ENCODE peak calls at places on chromosomes 6 and 20, in seven cellular contexts. One of them, this sample, is unnamed. For H3K9me3, the result is how much of the 10 kb centered on the place peaks cover.

GRCh38 chr20:39395478-39396291 is 433.5 kb downstream of the DHX35 start:
- DNase-seq in psoas muscle: no peak
- DNase-seq in pancreas: no peak
- DNase-seq in stomach: no peak
- DNase-seq in neural progenitor cell: peak
- DNase-seq in mesenchymal stem cell: no peak
- DNase-seq in lower lobe of right lung: peak
- DNase-seq in this sample: no peak

GRCh38 chr20:22578221-22579118 is 5.9 kb downstream of the FOXA2 start:
- DNase-seq in stomach: peak
- DNase-seq in mesenchymal stem cell: no peak
- DNase-seq in pancreas: peak
- DNase-seq in psoas muscle: no peak
- DNase-seq in neural progenitor cell: peak
- DNase-seq in lower lobe of right lung: peak
- DNase-seq in this sample: no peak

GRCh38 chr20:6744805-6745204 is 22.7 kb upstream of the BMP2 start:
- DNase-seq in neural progenitor cell: no peak
- DNase-seq in psoas muscle: no peak
- DNase-seq in mesenchymal stem cell: no peak
- DNase-seq in stomach: no peak
- DNase-seq in pancreas: no peak
- DNase-seq in lower lobe of right lung: no peak
- DNase-seq in this sample: no peak

GRCh38 chr6:7414811-7415210 is 25.2 kb downstream of the RIOK1 start:
- DNase-seq in lower lobe of right lung: no peak
- DNase-seq in pancreas: no peak
- DNase-seq in psoas muscle: no peak
- DNase-seq in neural progenitor cell: no peak
- DNase-seq in stomach: no peak
- DNase-seq in mesenchymal stem cell: peak
- DNase-seq in this sample: peak

GRCh38 chr6:141988954-141989705 is 143.6 kb upstream of the GJE1 start:
- DNase-seq in mesenchymal stem cell: peak
- DNase-seq in stomach: no peak
- DNase-seq in psoas muscle: no peak
- DNase-seq in pancreas: no peak
- DNase-seq in neural progenitor cell: peak
- DNase-seq in lower lobe of right lung: no peak
- DNase-seq in this sample: peak

GRCh38 chr20:37356387-37356786 is 10.4 kb downstream of the SRC start:
- DNase-seq in mesenchymal stem cell: no peak
- DNase-seq in psoas muscle: peak
- DNase-seq in pancreas: no peak
- DNase-seq in stomach: peak
- DNase-seq in lower lobe of right lung: peak
- DNase-seq in neural progenitor cell: no peak
- DNase-seq in this sample: no peak

GRCh38 chr20:10784337-10785183 is 110.8 kb upstream of the JAG1 start:
- DNase-seq in psoas muscle: no peak
- DNase-seq in lower lobe of right lung: no peak
- DNase-seq in neural progenitor cell: no peak
- DNase-seq in stomach: no peak
- DNase-seq in mesenchymal stem cell: peak
- DNase-seq in pancreas: peak
- DNase-seq in this sample: no peak

GRCh38 chr6:144460224-144461095 is 175.3 kb downstream of the UTRN start:
- DNase-seq in neural progenitor cell: no peak
- DNase-seq in psoas muscle: no peak
- DNase-seq in stomach: no peak
- DNase-seq in mesenchymal stem cell: no peak
- DNase-seq in lower lobe of right lung: no peak
- DNase-seq in pancreas: no peak
- DNase-seq in this sample: no peak

GRCh38 chr6:100176321-100176950 is 182.4 kb upstream of the MCHR2 start:
- DNase-seq in stomach: no peak
- DNase-seq in pancreas: no peak
- DNase-seq in lower lobe of right lung: no peak
- DNase-seq in mesenchymal stem cell: peak
- DNase-seq in psoas muscle: no peak
- DNase-seq in neural progenitor cell: peak
- DNase-seq in this sample: peak

GRCh38 chr20:46128310-46129151 is 10.4 kb downstream of the CD40 start:
- DNase-seq in lower lobe of right lung: no peak
- DNase-seq in neural progenitor cell: peak
- DNase-seq in pancreas: no peak
- DNase-seq in stomach: peak
- DNase-seq in psoas muscle: peak
- DNase-seq in mesenchymal stem cell: peak
- DNase-seq in this sample: no peak

GRCh38 chr20:9949563-9949962 is 85.2 kb upstream of the ANKEF1 start:
- DNase-seq in mesenchymal stem cell: no peak
- DNase-seq in neural progenitor cell: no peak
- DNase-seq in lower lobe of right lung: no peak
- DNase-seq in psoas muscle: no peak
- DNase-seq in pancreas: no peak
- DNase-seq in stomach: no peak
- DNase-seq in this sample: no peak

GRCh38 chr6:18432180-18432579 is 45.0 kb downstream of the RNF144B start:
- DNase-seq in pancreas: no peak
- DNase-seq in psoas muscle: no peak
- DNase-seq in neural progenitor cell: no peak
- DNase-seq in mesenchymal stem cell: peak
- DNase-seq in stomach: no peak
- DNase-seq in lower lobe of right lung: no peak
- DNase-seq in this sample: peak

GRCh38 chr6:11329841-11330765 is 97.6 kb upstream of the NEDD9 start:
- DNase-seq in lower lobe of right lung: no peak
- DNase-seq in psoas muscle: no peak
- DNase-seq in mesenchymal stem cell: no peak
- DNase-seq in neural progenitor cell: no peak
- DNase-seq in pancreas: no peak
- DNase-seq in stomach: no peak
- DNase-seq in this sample: no peak

GRCh38 chr6:155041781-155042279 is 46.7 kb downstream of the TIAM2 start:
- DNase-seq in stomach: no peak
- DNase-seq in neural progenitor cell: no peak
- DNase-seq in mesenchymal stem cell: no peak
- DNase-seq in pancreas: no peak
- DNase-seq in lower lobe of right lung: no peak
- DNase-seq in psoas muscle: no peak
- DNase-seq in this sample: no peak

GRCh38 chr6:163284151-163284550 is 130.4 kb upstream of the QKI start:
- DNase-seq in lower lobe of right lung: no peak
- DNase-seq in psoas muscle: no peak
- DNase-seq in pancreas: no peak
- DNase-seq in stomach: no peak
- DNase-seq in neural progenitor cell: no peak
- DNase-seq in mesenchymal stem cell: peak
- DNase-seq in this sample: no peak

GRCh38 chr20:50012282-50013263 is 29.8 kb downstream of the SNAI1 start:
- DNase-seq in stomach: no peak
- DNase-seq in neural progenitor cell: no peak
- DNase-seq in mesenchymal stem cell: no peak
- DNase-seq in lower lobe of right lung: no peak
- DNase-seq in pancreas: no peak
- DNase-seq in psoas muscle: no peak
- DNase-seq in this sample: no peak

GRCh38 chr6:137313928-137314855 is 95.0 kb upstream of the IFNGR1 start:
- DNase-seq in mesenchymal stem cell: peak
- DNase-seq in pancreas: peak
- DNase-seq in neural progenitor cell: peak
- DNase-seq in lower lobe of right lung: peak
- DNase-seq in stomach: peak
- DNase-seq in psoas muscle: peak
- DNase-seq in this sample: peak

GRCh38 chr6:43807228-43808061 is 37.4 kb downstream of the VEGFA start:
- DNase-seq in stomach: no peak
- DNase-seq in psoas muscle: peak
- DNase-seq in lower lobe of right lung: peak
- DNase-seq in mesenchymal stem cell: peak
- DNase-seq in neural progenitor cell: peak
- DNase-seq in pancreas: peak
- DNase-seq in this sample: no peak

GRCh38 chr6:158322724-158323560 is 10.7 kb downstream of the TULP4 start:
- DNase-seq in psoas muscle: no peak
- DNase-seq in pancreas: no peak
- DNase-seq in mesenchymal stem cell: peak
- DNase-seq in neural progenitor cell: no peak
- DNase-seq in lower lobe of right lung: no peak
- DNase-seq in stomach: no peak
- DNase-seq in this sample: no peak

GRCh38 chr20:51469578-51470520 is 72.7 kb downstream of the NFATC2 start:
- DNase-seq in psoas muscle: no peak
- DNase-seq in mesenchymal stem cell: no peak
- DNase-seq in neural progenitor cell: no peak
- DNase-seq in stomach: no peak
- DNase-seq in pancreas: no peak
- DNase-seq in lower lobe of right lung: no peak
- DNase-seq in this sample: no peak

GRCh38 chr20:62120990-62121775 is 1.1 kb upstream of the LSM14B start:
- DNase-seq in lower lobe of right lung: no peak
- DNase-seq in mesenchymal stem cell: peak
- DNase-seq in stomach: no peak
- DNase-seq in pancreas: no peak
- DNase-seq in psoas muscle: peak
- DNase-seq in neural progenitor cell: peak
- DNase-seq in this sample: no peak

GRCh38 chr6:135025775-135026174 is 28.8 kb downstream of the HBS1L start:
- DNase-seq in lower lobe of right lung: no peak
- DNase-seq in stomach: no peak
- DNase-seq in neural progenitor cell: peak
- DNase-seq in mesenchymal stem cell: no peak
- DNase-seq in pancreas: no peak
- DNase-seq in psoas muscle: no peak
- DNase-seq in this sample: no peak

GRCh38 chr6:134211297-134211696 is 106.6 kb downstream of the SGK1 start:
- DNase-seq in neural progenitor cell: no peak
- DNase-seq in mesenchymal stem cell: no peak
- DNase-seq in psoas muscle: no peak
- DNase-seq in stomach: no peak
- DNase-seq in lower lobe of right lung: no peak
- DNase-seq in pancreas: no peak
- DNase-seq in this sample: no peak

GRCh38 chr20:56223352-56223751 is 25.2 kb upstream of the MC3R start:
- DNase-seq in pancreas: no peak
- DNase-seq in stomach: no peak
- DNase-seq in neural progenitor cell: no peak
- DNase-seq in psoas muscle: no peak
- DNase-seq in mesenchymal stem cell: no peak
- DNase-seq in lower lobe of right lung: no peak
- DNase-seq in this sample: no peak

GRCh38 chr20:56215115-56215514 is 33.4 kb upstream of the MC3R start:
- DNase-seq in lower lobe of right lung: no peak
- DNase-seq in neural progenitor cell: no peak
- DNase-seq in pancreas: no peak
- DNase-seq in stomach: no peak
- DNase-seq in mesenchymal stem cell: no peak
- DNase-seq in psoas muscle: no peak
- DNase-seq in this sample: no peak

GRCh38 chr20:56222945-56223344 is 25.6 kb upstream of the MC3R start:
- DNase-seq in stomach: no peak
- DNase-seq in mesenchymal stem cell: no peak
- DNase-seq in neural progenitor cell: no peak
- DNase-seq in psoas muscle: no peak
- DNase-seq in lower lobe of right lung: no peak
- DNase-seq in pancreas: no peak
- DNase-seq in this sample: no peak

GRCh38 chr20:56222201-56222600 is 26.3 kb upstream of the MC3R start:
- DNase-seq in lower lobe of right lung: no peak
- DNase-seq in psoas muscle: no peak
- DNase-seq in neural progenitor cell: no peak
- DNase-seq in mesenchymal stem cell: no peak
- DNase-seq in pancreas: no peak
- DNase-seq in stomach: no peak
- DNase-seq in this sample: no peak

DNA sequence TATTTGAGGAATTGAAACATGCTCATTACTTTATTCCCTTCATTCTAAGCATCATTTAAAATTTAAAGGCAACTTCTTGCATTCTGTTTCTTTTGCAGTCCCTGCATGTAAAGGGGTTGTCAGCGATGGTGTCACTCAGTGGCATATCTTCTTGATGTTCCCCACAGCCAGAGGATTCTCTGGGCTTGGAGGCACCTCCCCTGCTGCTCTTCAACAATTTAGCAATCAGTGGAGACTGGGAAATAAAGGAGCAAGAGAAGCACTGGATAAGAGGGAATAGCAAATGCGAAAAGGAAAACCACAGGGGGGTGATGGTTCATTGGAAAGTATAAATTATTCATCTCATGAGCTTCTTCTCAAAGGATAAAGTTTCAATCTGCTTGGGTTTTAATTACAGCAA is 30.7 kb upstream of the MC3R start:
- DNase-seq in neural progenitor cell: peak
- DNase-seq in mesenchymal stem cell: no peak
- DNase-seq in psoas muscle: no peak
- DNase-seq in lower lobe of right lung: no peak
- DNase-seq in stomach: no peak
- DNase-seq in pancreas: no peak
- DNase-seq in this sample: no peak
- H3K9me3 ChIP-seq in neural progenitor cell: under half
- H3K9me3 ChIP-seq in mesenchymal stem cell: under half
- H3K9me3 ChIP-seq in psoas muscle: under half
- H3K9me3 ChIP-seq in lower lobe of right lung: under half
- H3K9me3 ChIP-seq in stomach: under half
- H3K9me3 ChIP-seq in pancreas: under half
- H3K9me3 ChIP-seq in this sample: under half

DNA sequence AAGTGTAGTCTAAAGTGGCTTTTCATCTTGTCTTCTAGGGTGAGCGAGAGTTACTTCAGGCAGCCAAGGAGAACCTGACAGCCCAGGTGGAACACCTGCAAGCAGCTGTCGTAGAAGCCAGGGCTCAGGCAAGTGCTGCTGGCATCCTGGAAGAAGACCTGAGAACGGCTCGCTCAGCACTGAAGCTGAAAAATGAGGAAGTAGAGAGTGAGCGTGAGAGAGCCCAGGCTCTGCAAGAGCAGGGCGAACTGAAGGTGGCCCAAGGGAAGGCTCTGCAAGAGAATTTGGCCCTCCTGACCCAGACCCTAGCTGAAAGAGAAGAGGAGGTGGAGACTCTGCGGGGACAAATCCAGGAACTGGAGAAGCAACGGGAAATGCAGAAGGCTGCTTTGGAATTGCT is 27.1 kb downstream of the C20orf173 start:
- DNase-seq in mesenchymal stem cell: no peak
- DNase-seq in neural progenitor cell: no peak
- DNase-seq in lower lobe of right lung: no peak
- DNase-seq in stomach: no peak
- DNase-seq in pancreas: no peak
- DNase-seq in psoas muscle: no peak
- DNase-seq in this sample: no peak
- H3K27ac ChIP-seq in mesenchymal stem cell: no peak
- H3K27ac ChIP-seq in neural progenitor cell: no peak
- H3K27ac ChIP-seq in lower lobe of right lung: no peak
- H3K27ac ChIP-seq in stomach: no peak
- H3K27ac ChIP-seq in pancreas: no peak
- H3K27ac ChIP-seq in psoas muscle: no peak
- H3K27ac ChIP-seq in this sample: no peak

GRCh38 chr6:31340228-31340627 is 16.8 kb downstream of the HLA-B start:
- DNase-seq in neural progenitor cell: no peak
- DNase-seq in lower lobe of right lung: no peak
- DNase-seq in mesenchymal stem cell: no peak
- DNase-seq in pancreas: no peak
- DNase-seq in stomach: no peak
- DNase-seq in psoas muscle: no peak
- DNase-seq in this sample: no peak
- H3K9me3 ChIP-seq in neural progenitor cell: under half
- H3K9me3 ChIP-seq in lower lobe of right lung: under half
- H3K9me3 ChIP-seq in mesenchymal stem cell: under half
- H3K9me3 ChIP-seq in pancreas: under half
- H3K9me3 ChIP-seq in stomach: under half
- H3K9me3 ChIP-seq in psoas muscle: under half
- H3K9me3 ChIP-seq in this sample: under half

GRCh38 chr6:37583261-37583660 is 83.6 kb upstream of the CCDC167 start:
- DNase-seq in psoas muscle: no peak
- DNase-seq in stomach: no peak
- DNase-seq in mesenchymal stem cell: no peak
- DNase-seq in neural progenitor cell: no peak
- DNase-seq in pancreas: no peak
- DNase-seq in lower lobe of right lung: no peak
- DNase-seq in this sample: no peak
- H3K27ac ChIP-seq in psoas muscle: no peak
- H3K27ac ChIP-seq in stomach: no peak
- H3K27ac ChIP-seq in mesenchymal stem cell: no peak
- H3K27ac ChIP-seq in neural progenitor cell: no peak
- H3K27ac ChIP-seq in pancreas: no peak
- H3K27ac ChIP-seq in lower lobe of right lung: no peak
- H3K27ac ChIP-seq in this sample: no peak